ENCODE peak calls at places on chromosomes 7 and 10, in eight cellular contexts. K, W, Z, R, Q, I, O and T are unnamed samples.

GRCh38 chr7:131067220-131067619 is 260.5 kb upstream of the MKLN1 start:
- DNase-seq in K (no peak), I (no peak), Q (no peak), R (no peak), Z (no peak), O (no peak), W (no peak), T (no peak)

GRCh38 chr7:79454325-79454960 is 976 bp upstream of the MAGI2 start:
- DNase-seq in R (no peak), W (no peak), Z (no peak), I (peak; percentile 68), Q (no peak), K (no peak), O (peak; percentile 34), T (peak; percentile 44)

GRCh38 chr7:135274495-135275268 is 41.0 kb downstream of the STRA8 start:
- DNase-seq in R (peak; percentile 85), I (no peak), Q (peak; percentile 55), O (peak; percentile 45), W (peak; percentile 75), Z (peak; percentile 70), K (peak; percentile 73), T (peak; percentile 31)

GRCh38 chr7:134562136-134562535 is 13.2 kb downstream of the AKR1B15 start:
- DNase-seq in Z (no peak), O (no peak), Q (peak; percentile 56), R (no peak), K (no peak), W (no peak), I (no peak), T (no peak)

GRCh38 chr7:4129481-4130122 is 552.5 kb upstream of the FOXK1 start:
- DNase-seq in Q (no peak), R (no peak), Z (no peak), W (peak; percentile 28), O (no peak), K (no peak), I (peak; percentile 57), T (no peak)

GRCh38 chr7:82528577-82529305 is 85.2 kb upstream of the CACNA2D1 start:
- DNase-seq in R (no peak), K (no peak), O (no peak), Z (no peak), W (no peak), Q (no peak), I (no peak), T (no peak)

GRCh38 chr10:114648368-114648767 is 9.7 kb downstream of the ABLIM1 start:
- DNase-seq in K (no peak), Z (no peak), I (no peak), O (no peak), W (no peak), R (peak; percentile 85), Q (no peak), T (no peak)

GRCh38 chr10:95518455-95519131 is 42.6 kb downstream of the SORBS1 start:
- DNase-seq in K (no peak), I (no peak), Q (no peak), Z (no peak), W (no peak), R (no peak), O (no peak), T (no peak)

GRCh38 chr7:75596727-75597614 is 104.9 kb downstream of the SPDYE5 start:
- DNase-seq in I (no peak), Q (no peak), O (no peak), K (no peak), W (no peak), Z (no peak), R (peak; percentile 47), T (no peak)

GRCh38 chr10:22148956-22149355 is 68.9 kb downstream of the EBLN1 start:
- DNase-seq in Q (no peak), K (no peak), I (no peak), O (no peak), R (no peak), W (no peak), Z (no peak), T (no peak)

GRCh38 chr10:86165666-86166065 is 200.9 kb downstream of the GRID1 start:
- DNase-seq in Q (no peak), I (peak; percentile 33), K (no peak), O (no peak), W (no peak), R (no peak), Z (no peak), T (no peak)

GRCh38 chr10:86403183-86403797 is 36.7 kb upstream of the GRID1 start:
- DNase-seq in K (no peak), O (no peak), Z (peak; percentile 6), I (no peak), Q (no peak), R (no peak), W (no peak), T (no peak)

GRCh38 chr7:33258561-33258960 is 129.2 kb downstream of the BBS9 start:
- DNase-seq in O (no peak), R (no peak), K (no peak), Z (no peak), I (no peak), Q (no peak), W (no peak), T (no peak)

GRCh38 chr10:130378556-130379400 is 242.6 kb downstream of the GLRX3 start:
- DNase-seq in Q (no peak), I (no peak), W (no peak), Z (no peak), R (peak; percentile 17), K (no peak), O (no peak), T (no peak)

GRCh38 chr10:18233775-18234174 is 93.6 kb downstream of the CACNB2 start:
- DNase-seq in R (peak; percentile 2), I (no peak), O (peak; percentile 63), Z (no peak), W (peak; percentile 30), K (no peak), Q (no peak), T (peak; percentile 78)

GRCh38 chr7:107773027-107773426 is 29.1 kb downstream of the CBLL1 start:
- DNase-seq in K (no peak), Z (no peak), W (no peak), O (no peak), I (no peak), Q (no peak), R (no peak), T (no peak)

GRCh38 chr10:90589825-90590224 is 268.0 kb downstream of the HTR7 start:
- DNase-seq in Q (no peak), Z (no peak), R (no peak), K (no peak), I (no peak), O (no peak), W (no peak), T (no peak)

GRCh38 chr7:67794544-67794943 is 797.9 kb downstream of the TYW1 start:
- DNase-seq in Q (no peak), K (no peak), Z (no peak), O (no peak), I (no peak), W (no peak), R (no peak), T (no peak)
- H3K4me3 ChIP-seq in Q (no peak overlapping the region), K (no peak overlapping the region), Z (no peak overlapping the region), O (no peak overlapping the region), I (no peak overlapping the region), W (no peak overlapping the region), R (no peak overlapping the region), T (no peak overlapping the region)

GRCh38 chr7:28528899-28529298 is 116.6 kb downstream of the CREB5 start:
- DNase-seq in R (no peak), Z (no peak), K (no peak), W (no peak), O (peak; percentile 17), I (no peak), Q (no peak), T (peak; percentile 15)

GRCh38 chr7:28529755-28530154 is 117.4 kb downstream of the CREB5 start:
- DNase-seq in K (no peak), R (no peak), W (no peak), I (no peak), Z (no peak), Q (no peak), O (no peak), T (no peak)

GRCh38 chr7:28533267-28533666 is 120.9 kb downstream of the CREB5 start:
- DNase-seq in Z (no peak), R (no peak), O (no peak), I (no peak), K (no peak), Q (no peak), W (no peak), T (no peak)

GRCh38 chr7:28533731-28534531 is 121.6 kb downstream of the CREB5 start:
- DNase-seq in Q (no peak), I (no peak), Z (no peak), O (peak; percentile 41), R (no peak), W (no peak), K (no peak), T (peak; percentile 50)

GRCh38 chr7:28530175-28531142 is 118.1 kb downstream of the CREB5 start:
- DNase-seq in O (peak; percentile 52), I (no peak), Q (no peak), R (no peak), Z (no peak), K (no peak), W (no peak), T (peak; percentile 59)
- H3K4me3 ChIP-seq in O (no peak overlapping the region), I (no peak overlapping the region), Q (no peak overlapping the region), R (no peak overlapping the region), Z (no peak overlapping the region), K (no peak overlapping the region), W (no peak overlapping the region), T (no peak overlapping the region)

DNA sequence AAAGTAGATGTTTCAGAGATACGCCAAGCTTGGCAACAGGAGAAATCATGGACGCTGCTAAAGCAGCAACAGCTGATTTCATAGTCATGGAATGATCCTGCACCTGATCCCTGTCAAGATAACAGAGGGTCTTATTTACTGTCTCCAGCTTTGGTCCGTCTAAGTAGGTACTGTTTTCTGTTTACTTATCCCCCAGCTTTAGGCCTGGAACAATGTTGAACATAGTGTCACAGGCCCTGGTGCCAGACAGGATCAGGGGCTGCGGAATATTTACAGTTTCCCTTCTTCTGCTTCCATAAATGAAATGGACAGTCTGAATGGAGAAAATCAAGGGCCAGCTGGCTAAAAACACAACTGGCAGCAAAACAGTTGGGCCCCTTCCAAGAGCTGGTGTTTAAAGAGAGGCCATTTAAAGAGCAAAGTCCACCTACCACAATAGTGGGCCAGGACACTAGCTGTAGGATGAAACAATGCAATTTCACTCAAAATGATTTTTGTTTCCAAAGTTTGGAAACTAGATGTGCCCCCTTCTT is 2.9 kb downstream of the GPR37 start:
- DNase-seq in I (no peak), Z (no peak), O (no peak), Q (no peak), K (no peak), W (peak; percentile 52), R (no peak), T (no peak)
- H3K4me3 ChIP-seq in I (no peak overlapping the region), Z (no peak overlapping the region), O (no peak overlapping the region), Q (no peak overlapping the region), K (no peak overlapping the region), W (no peak overlapping the region), R (no peak overlapping the region), T (no peak overlapping the region)

DNA sequence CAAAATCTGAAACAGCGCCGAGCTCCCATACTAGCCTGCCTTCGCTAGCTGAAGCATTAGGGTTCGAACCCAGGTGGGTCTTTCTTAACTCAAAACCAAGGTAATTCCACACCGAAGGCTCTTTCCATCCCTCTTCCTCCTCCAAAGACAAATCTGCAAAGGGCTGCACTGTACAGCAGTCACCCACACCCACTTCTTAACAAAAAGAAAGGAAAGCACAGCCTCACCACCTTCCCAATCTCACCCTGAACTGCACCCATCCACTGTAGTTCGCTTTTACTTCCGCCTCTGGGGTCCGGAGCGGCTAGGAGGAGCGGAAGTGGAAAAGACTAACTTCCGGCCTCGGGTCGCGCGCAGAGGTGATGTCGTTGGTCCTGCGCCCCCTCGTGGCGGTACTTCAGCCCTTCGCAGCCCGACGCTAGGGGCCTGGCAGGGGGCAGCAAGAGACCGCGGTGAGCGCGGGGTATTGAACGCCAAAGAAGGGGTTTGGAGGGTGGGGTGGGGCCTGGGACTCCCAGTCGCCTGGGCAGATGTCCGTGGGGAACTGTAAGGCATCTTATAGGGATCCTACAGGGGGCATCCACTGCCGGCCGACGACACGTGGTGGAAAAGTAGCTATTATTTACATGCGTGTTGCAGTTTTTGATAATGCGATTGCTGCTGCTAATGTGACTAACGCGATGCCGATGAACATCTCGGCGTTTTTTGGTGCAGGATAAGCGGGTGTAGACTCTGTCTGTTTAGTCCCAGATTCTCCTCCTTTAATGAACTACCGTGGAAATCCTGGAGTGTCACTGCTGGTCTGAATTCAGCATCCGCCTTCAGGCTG is at the start of gene MTERF1:
- DNase-seq in I (peak; percentile 96), W (peak; percentile 91), Z (peak; percentile 93), O (peak; percentile 93), Q (peak; percentile 91), R (peak; percentile 97), K (peak; percentile 85), T (peak; percentile 93)
- H3K4me3 ChIP-seq in I (peak within 1 kb of the TSS; percentile 69), W (peak within 1 kb of the TSS; percentile 47), Z (peak within 1 kb of the TSS; percentile 91), O (peak within 1 kb of the TSS; percentile 77), Q (peak within 1 kb of the TSS; percentile 84), R (peak within 1 kb of the TSS; percentile 90), K (peak within 1 kb of the TSS; percentile 68), T (peak within 1 kb of the TSS; percentile 67)